ENCODE peak calls at places on chromosomes 4 and X, in four cellular contexts. K, N, V and Z are unnamed samples.

GRCh38 chr4:181301735-181302380 is 941.3 kb upstream of the TENM3 start:
- DNase-seq in K (peak; percentile 18), N (peak; percentile 14), V (peak; percentile 20), Z (peak; percentile 43)

GRCh38 chr4:151339472-151339871 is 14.1 kb upstream of the SH3D19 start:
- DNase-seq in K (no peak), N (no peak), V (no peak), Z (no peak)

GRCh38 chr4:126890994-126891393 is 741.8 kb upstream of the INTU start:
- DNase-seq in K (peak; percentile 23), N (peak; percentile 5), V (no peak), Z (no peak)

GRCh38 chrX:132480581-132481203 is 8.1 kb downstream of the MBNL3 start:
- DNase-seq in K (peak; percentile 17), N (peak; percentile 64), V (no peak), Z (no peak)

GRCh38 chrX:17814557-17814956 is 46.5 kb downstream of the RAI2 start:
- DNase-seq in K (peak; percentile 17), N (peak; percentile 2), V (no peak), Z (no peak)

GRCh38 chr4:32393806-32394205 is 1673.6 kb downstream of the PCDH7 start:
- DNase-seq in K (no peak), N (no peak), V (no peak), Z (no peak)

GRCh38 chrX:21959362-21960051 is 19.0 kb downstream of the SMS start:
- DNase-seq in K (no peak), N (no peak), V (no peak), Z (no peak)

GRCh38 chrX:101370888-101371504 is 15.0 kb downstream of the BTK start:
- DNase-seq in K (no peak), N (no peak), V (no peak), Z (no peak)

GRCh38 chr4:113522433-113522832 is 239.1 kb downstream of the CAMK2D start:
- DNase-seq in K (no peak), N (no peak), V (no peak), Z (no peak)

GRCh38 chr4:16772366-16772850 is 126.0 kb downstream of the LDB2 start:
- DNase-seq in K (peak; percentile 54), N (peak; percentile 69), V (no peak), Z (no peak)

GRCh38 chr4:139763668-139764067 is 98.0 kb downstream of the MGST2 start:
- DNase-seq in K (no peak), N (no peak), V (no peak), Z (peak; percentile 29)

GRCh38 chr4:61443813-61444510 is 243.8 kb downstream of the ADGRL3 start:
- DNase-seq in K (peak; percentile 71), N (peak; percentile 69), V (no peak), Z (no peak)

GRCh38 chr4:152577708-152578421 is 42.0 kb upstream of the FBXW7 start:
- DNase-seq in K (no peak), N (no peak), V (no peak), Z (no peak)

GRCh38 chrX:3806630-3807029 is 93.2 kb upstream of the PRKX start:
- DNase-seq in K (no peak), N (no peak), V (no peak), Z (peak; percentile 37)

GRCh38 chr4:187602339-187603092 is 393.1 kb upstream of the ZFP42 start:
- DNase-seq in K (peak; percentile 89), N (peak; percentile 64), V (no peak), Z (no peak)

GRCh38 chr4:112247021-112247420 is 15.4 kb downstream of the AP1AR start:
- DNase-seq in K (no peak), N (no peak), V (no peak), Z (no peak)

GRCh38 chr4:139809207-139810157 is 143.9 kb downstream of the MGST2 start:
- DNase-seq in K (no peak), N (no peak), V (no peak), Z (peak; percentile 62)

GRCh38 chr4:88697113-88697512 is 516 bp downstream of the NAP1L5 start:
- DNase-seq in K (peak; percentile 45), N (peak; percentile 49), V (no peak), Z (peak; percentile 15)

GRCh38 chr4:84495448-84496221 is 3.5 kb downstream of the NKX6-1 start:
- DNase-seq in K (no peak), N (no peak), V (no peak), Z (no peak)

GRCh38 chr4:29549308-29549707 is 1170.9 kb upstream of the PCDH7 start:
- DNase-seq in K (peak; percentile 7), N (no peak), V (no peak), Z (no peak)

GRCh38 chr4:16667464-16667863 is 231.0 kb downstream of the LDB2 start:
- DNase-seq in K (peak; percentile 96), N (peak; percentile 67), V (no peak), Z (no peak)

GRCh38 chrX:109709129-109709631 is 23.9 kb downstream of the ACSL4 start:
- DNase-seq in K (peak; percentile 72), N (peak; percentile 68), V (no peak), Z (no peak)

GRCh38 chr4:73892966-73893365 is 23.8 kb downstream of the CXCL1 start:
- DNase-seq in K (no peak), N (no peak), V (no peak), Z (no peak)

GRCh38 chr4:73891739-73892405 is 22.7 kb downstream of the CXCL1 start:
- DNase-seq in K (peak; percentile 66), N (peak; percentile 92), V (no peak), Z (no peak)

GRCh38 chr4:73895201-73896177 is 26.3 kb downstream of the CXCL1 start:
- DNase-seq in K (peak; percentile 61), N (peak; percentile 80), V (no peak), Z (peak; percentile 64)

GRCh38 chr4:73896416-73896815 is 27.2 kb downstream of the CXCL1 start:
- DNase-seq in K (no peak), N (no peak), V (no peak), Z (no peak)

GRCh38 chr4:73894021-73894420 is 24.8 kb downstream of the CXCL1 start:
- DNase-seq in K (no peak), N (no peak), V (no peak), Z (no peak)
- H3K4me1 ChIP-seq in K (peaks cover 2% of the 10 kb centered on the region), N (no peaks in the 10 kb centered on the region), V (no peaks in the 10 kb centered on the region), Z (peaks cover 7% of the 10 kb centered on the region)

GRCh38 chr4:1460967-1461868 is 55.0 kb upstream of the NKX1-1 start:
- DNase-seq in K (no peak), N (no peak), V (no peak), Z (no peak)

GRCh38 chr4:1463927-1464540 is 57.8 kb upstream of the NKX1-1 start:
- DNase-seq in K (no peak), N (no peak), V (no peak), Z (no peak)

GRCh38 chr4:1462009-1462767 is 55.9 kb upstream of the NKX1-1 start:
- DNase-seq in K (no peak), N (no peak), V (no peak), Z (no peak)

GRCh38 chr4:1463088-1463926 is 57.1 kb upstream of the NKX1-1 start:
- DNase-seq in K (peak; percentile 7), N (peak; percentile 61), V (no peak), Z (peak; percentile 79)

GRCh38 chr4:1462768-1463075 is 56.5 kb upstream of the NKX1-1 start:
- DNase-seq in K (no peak), N (no peak), V (no peak), Z (no peak)
- H3K27me3 ChIP-seq in K (peaks cover 7% of the 10 kb centered on the region), N (peaks cover 24% of the 10 kb centered on the region), V (peaks cover 91% of the 10 kb centered on the region), Z (peaks cover 6% of the 10 kb centered on the region)

DNA sequence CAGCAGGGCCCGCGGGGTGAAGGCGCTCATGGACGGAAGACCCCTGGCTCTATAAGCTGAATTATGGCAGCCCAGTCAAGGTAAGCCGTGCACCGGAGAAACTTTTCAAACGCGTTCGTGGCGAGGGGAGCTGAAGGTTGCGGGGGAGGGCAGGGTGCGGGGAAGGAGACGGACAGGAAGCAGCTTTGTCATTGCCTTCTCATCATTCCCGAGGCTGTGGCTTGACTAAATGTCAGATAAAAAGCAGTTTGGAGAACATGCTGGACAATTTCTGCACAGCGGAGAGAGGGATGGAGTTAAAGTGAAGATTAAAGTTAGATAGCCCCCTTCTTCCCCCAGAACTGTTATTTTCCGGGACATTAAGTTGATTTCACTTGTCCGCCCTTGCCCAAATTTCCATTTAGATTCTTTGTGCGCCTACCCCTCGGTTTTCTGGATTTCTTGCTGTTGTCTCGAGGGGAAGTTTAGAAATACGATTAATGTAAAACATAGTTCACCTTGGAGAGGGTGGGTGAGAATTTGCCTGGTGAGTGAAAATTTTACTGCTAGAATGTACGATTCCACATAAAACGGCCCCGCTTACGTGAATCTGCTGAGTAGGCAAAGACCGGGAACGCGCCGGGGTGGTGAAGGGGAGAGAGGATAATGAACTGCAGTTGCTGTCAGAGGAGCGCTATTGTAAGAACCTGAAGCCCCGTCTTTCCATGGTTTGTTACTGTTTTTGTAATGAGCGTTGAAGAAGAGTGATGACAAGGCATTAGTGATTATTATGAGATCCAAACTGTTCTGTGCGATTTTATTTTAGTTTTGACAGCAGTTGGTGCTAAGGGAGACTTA is 72.8 kb downstream of the AFF1 start:
- DNase-seq in K (peak; percentile 50), N (peak; percentile 69), V (peak; percentile 73), Z (peak; percentile 69)
- H3K4me1 ChIP-seq in K (peaks cover 6% of the 10 kb centered on the region), N (peaks cover 45% of the 10 kb centered on the region), V (peaks cover 72% of the 10 kb centered on the region), Z (peaks cover 3% of the 10 kb centered on the region)

DNA sequence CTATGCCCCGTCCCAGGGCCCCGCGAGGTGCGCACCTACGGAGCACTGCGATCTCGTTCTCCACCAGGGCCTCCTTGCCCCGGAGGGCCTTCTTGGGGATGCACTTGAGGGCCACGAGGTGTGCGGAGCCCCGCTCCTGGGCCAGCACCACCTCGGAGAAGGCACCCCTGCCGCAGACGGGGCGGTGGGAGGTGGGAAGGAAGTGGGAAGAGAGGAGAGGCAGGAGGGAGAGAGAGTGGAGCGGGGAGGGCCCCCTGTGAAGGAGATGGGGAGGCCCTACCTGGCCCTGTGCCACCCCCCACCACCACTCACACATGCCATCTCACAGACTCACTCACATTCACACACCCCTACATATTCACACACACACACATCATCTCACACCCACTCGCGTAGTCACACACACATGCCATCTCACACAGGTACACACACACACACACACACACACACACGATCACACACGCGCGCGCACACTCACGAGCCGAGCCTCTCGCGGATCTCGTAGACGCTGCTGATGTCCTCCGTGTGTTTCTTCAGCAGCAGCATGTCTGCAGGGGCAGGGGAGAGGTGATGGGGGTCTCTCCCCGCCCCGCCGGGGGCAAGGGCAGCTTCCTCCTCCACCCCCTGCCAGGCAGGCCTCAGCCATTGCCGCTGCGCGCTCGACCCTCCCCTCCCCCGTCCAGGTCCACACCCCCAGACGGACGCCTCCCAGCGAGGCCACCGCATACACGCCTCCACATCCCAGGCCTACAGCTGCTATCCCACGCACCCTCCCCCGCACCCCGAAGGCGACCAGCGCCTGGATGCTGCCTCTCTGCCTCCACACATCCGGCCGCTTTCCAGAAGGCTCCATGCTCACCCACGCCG is 849 bp downstream of the PNCK start:
- DNase-seq in K (no peak), N (peak; percentile 28), V (no peak), Z (no peak)
- H3K27me3 ChIP-seq in K (no peaks in the 10 kb centered on the region), N (no peaks in the 10 kb centered on the region), V (peaks cover 20% of the 10 kb centered on the region), Z (no peaks in the 10 kb centered on the region)

GRCh38 chrX:40151211-40152172 is 53.7 kb upstream of the BCOR start:
- DNase-seq in K (no peak), N (no peak), V (no peak), Z (peak; percentile 72)
- H3K4me1 ChIP-seq in K (peaks cover 2% of the 10 kb centered on the region), N (peaks cover 51% of the 10 kb centered on the region), V (peaks cover 61% of the 10 kb centered on the region), Z (peaks cover 9% of the 10 kb centered on the region)

GRCh38 chrX:25019707-25020390 is 4.1 kb upstream of the ARX start:
- DNase-seq in K (no peak), N (no peak), V (no peak), Z (peak; percentile 47)

GRCh38 chrX:25020391-25021131 is 4.8 kb upstream of the ARX start:
- DNase-seq in K (no peak), N (peak; percentile 18), V (no peak), Z (peak; percentile 75)

GRCh38 chrX:25022499-25023325 is 6.9 kb upstream of the ARX start:
- DNase-seq in K (no peak), N (no peak), V (no peak), Z (no peak)

GRCh38 chrX:25018682-25019081 is 2.9 kb upstream of the ARX start:
- DNase-seq in K (no peak), N (no peak), V (no peak), Z (no peak)

GRCh38 chrX:25021132-25021498 is 5.3 kb upstream of the ARX start:
- DNase-seq in K (no peak), N (no peak), V (no peak), Z (peak; percentile 53)
- H3K27me3 ChIP-seq in K (peaks cover 62% of the 10 kb centered on the region), N (peaks cover 100% of the 10 kb centered on the region), V (peaks cover 97% of the 10 kb centered on the region), Z (no peaks in the 10 kb centered on the region)